ENCODE peak calls at places on chromosomes 11 and 22, in seven cellular contexts. One of them, this sample, is unnamed.

GRCh38 chr11:21007297-21007696 is 337.9 kb downstream of the NELL1 start:
- DNase-seq in LNCaP clone FGC: no peak
- DNase-seq in nephron progenitor cell: no peak
- DNase-seq in A549: no peak
- DNase-seq in mammary epithelial cell: no peak
- DNase-seq in natural killer cell: no peak
- DNase-seq in HL-60: no peak
- DNase-seq in this sample: no peak

GRCh38 chr11:75244052-75244814 is 3.7 kb downstream of the TPBGL start:
- DNase-seq in mammary epithelial cell: no peak
- DNase-seq in natural killer cell: no peak
- DNase-seq in nephron progenitor cell: no peak
- DNase-seq in LNCaP clone FGC: no peak
- DNase-seq in A549: no peak
- DNase-seq in HL-60: no peak
- DNase-seq in this sample: no peak

GRCh38 chr11:57426754-57427691 is at the start of gene SLC43A3:
- DNase-seq in A549: no peak
- DNase-seq in nephron progenitor cell: peak
- DNase-seq in natural killer cell: peak
- DNase-seq in HL-60: peak
- DNase-seq in LNCaP clone FGC: peak
- DNase-seq in mammary epithelial cell: peak
- DNase-seq in this sample: peak

GRCh38 chr22:37262346-37262745 is 18.3 kb upstream of the RAC2 start:
- DNase-seq in mammary epithelial cell: no peak
- DNase-seq in natural killer cell: no peak
- DNase-seq in nephron progenitor cell: no peak
- DNase-seq in HL-60: no peak
- DNase-seq in A549: no peak
- DNase-seq in LNCaP clone FGC: no peak
- DNase-seq in this sample: no peak

GRCh38 chr22:28837640-28838039 is 37.3 kb upstream of the XBP1 start:
- DNase-seq in A549: no peak
- DNase-seq in mammary epithelial cell: no peak
- DNase-seq in HL-60: no peak
- DNase-seq in natural killer cell: no peak
- DNase-seq in LNCaP clone FGC: no peak
- DNase-seq in nephron progenitor cell: no peak
- DNase-seq in this sample: no peak

GRCh38 chr11:110859240-110859835 is 147.1 kb upstream of the ARHGAP20 start:
- DNase-seq in HL-60: no peak
- DNase-seq in LNCaP clone FGC: peak
- DNase-seq in A549: no peak
- DNase-seq in nephron progenitor cell: no peak
- DNase-seq in mammary epithelial cell: no peak
- DNase-seq in natural killer cell: no peak
- DNase-seq in this sample: no peak

GRCh38 chr11:34305095-34305692 is 52.6 kb downstream of the ABTB2 start:
- DNase-seq in mammary epithelial cell: no peak
- DNase-seq in nephron progenitor cell: no peak
- DNase-seq in LNCaP clone FGC: no peak
- DNase-seq in A549: no peak
- DNase-seq in natural killer cell: no peak
- DNase-seq in HL-60: no peak
- DNase-seq in this sample: no peak

GRCh38 chr11:130202818-130203671 is 43.5 kb downstream of the ST14 start:
- DNase-seq in mammary epithelial cell: no peak
- DNase-seq in LNCaP clone FGC: no peak
- DNase-seq in A549: no peak
- DNase-seq in nephron progenitor cell: no peak
- DNase-seq in natural killer cell: no peak
- DNase-seq in HL-60: no peak
- DNase-seq in this sample: no peak

GRCh38 chr22:38429460-38430128 is 25.4 kb downstream of the KCNJ4 start:
- DNase-seq in LNCaP clone FGC: no peak
- DNase-seq in HL-60: no peak
- DNase-seq in mammary epithelial cell: no peak
- DNase-seq in A549: no peak
- DNase-seq in nephron progenitor cell: no peak
- DNase-seq in natural killer cell: no peak
- DNase-seq in this sample: no peak

GRCh38 chr11:13368041-13368446 is 90.5 kb downstream of the BMAL1 start:
- DNase-seq in mammary epithelial cell: peak
- DNase-seq in LNCaP clone FGC: no peak
- DNase-seq in HL-60: no peak
- DNase-seq in natural killer cell: no peak
- DNase-seq in A549: no peak
- DNase-seq in nephron progenitor cell: no peak
- DNase-seq in this sample: no peak

GRCh38 chr22:45242778-45243191 is 2.1 kb upstream of the KIAA0930 start:
- DNase-seq in A549: no peak
- DNase-seq in nephron progenitor cell: no peak
- DNase-seq in natural killer cell: no peak
- DNase-seq in HL-60: no peak
- DNase-seq in LNCaP clone FGC: no peak
- DNase-seq in mammary epithelial cell: no peak
- DNase-seq in this sample: no peak

GRCh38 chr11:83480811-83481210 is 194.6 kb upstream of the CCDC90B start:
- DNase-seq in natural killer cell: no peak
- DNase-seq in A549: no peak
- DNase-seq in nephron progenitor cell: no peak
- DNase-seq in LNCaP clone FGC: no peak
- DNase-seq in mammary epithelial cell: no peak
- DNase-seq in HL-60: no peak
- DNase-seq in this sample: no peak

GRCh38 chr22:49031746-49032330 is 795.8 kb downstream of the BRD1 start:
- DNase-seq in natural killer cell: no peak
- DNase-seq in A549: no peak
- DNase-seq in mammary epithelial cell: no peak
- DNase-seq in HL-60: no peak
- DNase-seq in LNCaP clone FGC: no peak
- DNase-seq in nephron progenitor cell: no peak
- DNase-seq in this sample: no peak

GRCh38 chr22:22111267-22111751 is 128.7 kb upstream of the TOP3B start:
- DNase-seq in LNCaP clone FGC: no peak
- DNase-seq in mammary epithelial cell: peak
- DNase-seq in A549: peak
- DNase-seq in natural killer cell: no peak
- DNase-seq in nephron progenitor cell: no peak
- DNase-seq in HL-60: no peak
- DNase-seq in this sample: peak

GRCh38 chr11:12253843-12254281 is 123.5 kb upstream of the PARVA start:
- DNase-seq in LNCaP clone FGC: no peak
- DNase-seq in natural killer cell: no peak
- DNase-seq in nephron progenitor cell: no peak
- DNase-seq in mammary epithelial cell: no peak
- DNase-seq in A549: no peak
- DNase-seq in HL-60: no peak
- DNase-seq in this sample: no peak

GRCh38 chr22:50525991-50526848 is 822 bp upstream of the SCO2 start:
- DNase-seq in nephron progenitor cell: peak
- DNase-seq in HL-60: peak
- DNase-seq in LNCaP clone FGC: no peak
- DNase-seq in natural killer cell: peak
- DNase-seq in A549: peak
- DNase-seq in mammary epithelial cell: peak
- DNase-seq in this sample: peak

GRCh38 chr11:99739464-99740089 is 718.8 kb downstream of the CNTN5 start:
- DNase-seq in A549: peak
- DNase-seq in HL-60: no peak
- DNase-seq in natural killer cell: no peak
- DNase-seq in LNCaP clone FGC: peak
- DNase-seq in mammary epithelial cell: peak
- DNase-seq in nephron progenitor cell: peak
- DNase-seq in this sample: peak

GRCh38 chr11:46106530-46107407 is 14.5 kb downstream of the PHF21A start:
- DNase-seq in nephron progenitor cell: no peak
- DNase-seq in HL-60: no peak
- DNase-seq in A549: no peak
- DNase-seq in natural killer cell: no peak
- DNase-seq in LNCaP clone FGC: no peak
- DNase-seq in mammary epithelial cell: no peak
- DNase-seq in this sample: no peak

GRCh38 chr22:31753005-31753633 is 700 bp upstream of the DEPDC5 start:
- DNase-seq in natural killer cell: peak
- DNase-seq in A549: no peak
- DNase-seq in mammary epithelial cell: no peak
- DNase-seq in LNCaP clone FGC: no peak
- DNase-seq in nephron progenitor cell: peak
- DNase-seq in HL-60: peak
- DNase-seq in this sample: peak

DNA sequence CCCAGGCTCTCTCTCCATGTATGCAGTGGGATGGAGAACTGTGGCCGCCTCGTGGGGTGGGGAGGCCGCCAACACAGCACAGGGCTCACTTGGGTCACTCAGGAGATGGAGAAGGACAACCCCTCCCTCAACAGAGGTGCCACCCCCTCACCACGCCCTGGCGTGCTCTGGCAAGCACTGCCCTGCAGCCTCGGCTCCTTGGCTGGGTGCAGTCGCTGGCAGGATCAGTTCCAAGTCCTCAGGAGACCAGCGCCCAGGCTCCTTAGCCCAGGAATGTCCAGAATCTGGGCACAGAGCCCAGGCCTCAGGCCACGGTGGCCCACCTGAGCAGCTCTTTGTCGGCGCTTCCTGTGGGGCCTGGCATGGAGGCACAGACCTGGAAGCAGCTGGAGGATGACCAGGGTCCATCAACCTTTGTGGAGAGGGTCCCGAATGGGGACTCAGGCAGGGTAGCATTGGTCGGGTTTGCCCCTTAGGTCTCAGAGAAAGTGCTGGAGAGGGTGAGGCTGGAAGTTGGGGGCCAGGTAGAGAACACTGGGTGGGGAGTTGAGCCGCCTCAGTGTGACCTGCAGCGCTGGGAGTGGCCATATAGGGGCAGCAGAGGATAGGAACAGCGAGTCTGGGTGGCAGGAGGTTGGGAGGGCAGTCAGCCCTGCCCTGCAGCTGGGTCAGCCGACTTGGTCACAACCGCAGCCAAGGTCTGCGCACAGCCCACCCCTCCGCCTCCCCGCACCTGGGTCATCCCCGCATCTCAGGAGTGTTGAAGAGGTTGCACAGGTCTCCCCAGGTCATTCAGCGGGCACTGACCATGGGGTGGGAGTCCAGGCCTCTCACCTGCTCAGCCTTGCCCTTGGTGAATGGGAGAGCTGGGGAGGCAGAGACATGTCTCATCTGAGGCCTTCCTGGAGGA is 8.2 kb downstream of the SUSD2 start:
- DNase-seq in A549: peak
- DNase-seq in mammary epithelial cell: peak
- DNase-seq in LNCaP clone FGC: no peak
- DNase-seq in natural killer cell: no peak
- DNase-seq in nephron progenitor cell: peak
- DNase-seq in HL-60: no peak
- DNase-seq in this sample: peak
- TF ChIP-seq CTCF in A549: peak
- TF ChIP-seq CTCF in mammary epithelial cell: peak
- TF ChIP-seq CTCF in LNCaP clone FGC: peak
- TF ChIP-seq CTCF in natural killer cell: peak
- TF ChIP-seq CTCF in nephron progenitor cell: peak
- TF ChIP-seq CTCF in HL-60: peak
- TF ChIP-seq CTCF in this sample: peak

GRCh38 chr11:62238151-62238550 is 3.9 kb upstream of the SCGB1D2 start:
- DNase-seq in natural killer cell: no peak
- DNase-seq in LNCaP clone FGC: peak
- DNase-seq in nephron progenitor cell: no peak
- DNase-seq in HL-60: no peak
- DNase-seq in mammary epithelial cell: no peak
- DNase-seq in A549: no peak
- DNase-seq in this sample: no peak

GRCh38 chr11:62237499-62237898 is 4.5 kb upstream of the SCGB1D2 start:
- DNase-seq in nephron progenitor cell: no peak
- DNase-seq in HL-60: no peak
- DNase-seq in LNCaP clone FGC: no peak
- DNase-seq in natural killer cell: no peak
- DNase-seq in A549: no peak
- DNase-seq in mammary epithelial cell: no peak
- DNase-seq in this sample: no peak

GRCh38 chr11:62242021-62242420 is at the start of gene SCGB1D2:
- DNase-seq in HL-60: no peak
- DNase-seq in natural killer cell: no peak
- DNase-seq in A549: peak
- DNase-seq in LNCaP clone FGC: peak
- DNase-seq in mammary epithelial cell: peak
- DNase-seq in nephron progenitor cell: no peak
- DNase-seq in this sample: no peak

GRCh38 chr11:62245271-62245753 is 3.3 kb downstream of the SCGB1D2 start:
- DNase-seq in nephron progenitor cell: peak
- DNase-seq in A549: peak
- DNase-seq in LNCaP clone FGC: peak
- DNase-seq in natural killer cell: no peak
- DNase-seq in HL-60: peak
- DNase-seq in mammary epithelial cell: peak
- DNase-seq in this sample: peak

GRCh38 chr11:62241095-62241494 is 944 bp upstream of the SCGB1D2 start:
- DNase-seq in mammary epithelial cell: no peak
- DNase-seq in A549: no peak
- DNase-seq in HL-60: no peak
- DNase-seq in LNCaP clone FGC: no peak
- DNase-seq in nephron progenitor cell: no peak
- DNase-seq in natural killer cell: no peak
- DNase-seq in this sample: no peak
- TF ChIP-seq CTCF in mammary epithelial cell: no peak
- TF ChIP-seq CTCF in A549: no peak
- TF ChIP-seq CTCF in HL-60: no peak
- TF ChIP-seq CTCF in LNCaP clone FGC: no peak
- TF ChIP-seq CTCF in nephron progenitor cell: no peak
- TF ChIP-seq CTCF in natural killer cell: no peak
- TF ChIP-seq CTCF in this sample: no peak

GRCh38 chr11:3683039-3683438 is 11.9 kb upstream of the CHRNA10 start:
- DNase-seq in LNCaP clone FGC: no peak
- DNase-seq in mammary epithelial cell: no peak
- DNase-seq in A549: no peak
- DNase-seq in nephron progenitor cell: no peak
- DNase-seq in natural killer cell: no peak
- DNase-seq in HL-60: no peak
- DNase-seq in this sample: no peak
- TF ChIP-seq CTCF in LNCaP clone FGC: no peak
- TF ChIP-seq CTCF in mammary epithelial cell: no peak
- TF ChIP-seq CTCF in A549: no peak
- TF ChIP-seq CTCF in nephron progenitor cell: no peak
- TF ChIP-seq CTCF in natural killer cell: no peak
- TF ChIP-seq CTCF in HL-60: no peak
- TF ChIP-seq CTCF in this sample: no peak

DNA sequence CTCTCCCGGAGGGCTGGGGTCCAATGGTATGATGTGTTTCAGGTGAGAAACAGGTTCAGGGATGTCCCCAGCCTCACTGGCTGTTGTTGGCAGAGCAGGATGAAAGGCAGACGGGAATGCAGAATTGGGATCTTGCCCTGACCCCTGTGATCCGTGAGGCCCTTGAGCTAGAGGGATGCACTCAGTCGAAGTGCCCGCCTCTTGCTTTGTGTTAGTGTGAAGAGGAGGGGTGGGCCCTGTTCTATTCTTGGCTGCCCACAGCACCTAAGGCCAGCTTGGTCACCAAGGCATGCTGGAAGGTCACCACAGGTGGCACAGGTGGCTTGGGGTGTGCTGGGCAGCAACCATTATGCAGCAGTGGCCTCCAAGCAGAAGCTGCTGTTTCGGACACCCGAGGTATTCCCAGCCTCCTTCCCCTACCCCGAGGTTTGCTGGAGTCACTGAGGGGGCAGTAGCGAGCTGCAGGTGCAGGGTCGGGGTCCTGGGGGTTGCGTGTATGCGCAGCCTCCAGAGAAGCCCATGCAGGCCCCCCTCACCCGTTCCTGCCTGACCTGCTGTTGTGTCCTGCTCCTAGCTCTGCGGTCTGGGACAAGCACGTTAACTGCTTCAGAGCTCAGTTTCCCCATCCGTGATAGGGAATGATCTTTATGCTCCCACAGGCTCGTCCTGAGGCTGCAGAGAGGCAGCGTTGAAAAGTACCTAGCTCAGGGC is 12.9 kb downstream of the LRP5 start:
- DNase-seq in mammary epithelial cell: no peak
- DNase-seq in natural killer cell: no peak
- DNase-seq in HL-60: no peak
- DNase-seq in nephron progenitor cell: no peak
- DNase-seq in A549: no peak
- DNase-seq in LNCaP clone FGC: no peak
- DNase-seq in this sample: no peak
- TF ChIP-seq CTCF in mammary epithelial cell: no peak
- TF ChIP-seq CTCF in natural killer cell: no peak
- TF ChIP-seq CTCF in HL-60: no peak
- TF ChIP-seq CTCF in nephron progenitor cell: no peak
- TF ChIP-seq CTCF in A549: no peak
- TF ChIP-seq CTCF in LNCaP clone FGC: no peak
- TF ChIP-seq CTCF in this sample: no peak

This sample was measured in GM13977.